ENCODE peak calls at places on chromosomes 4 and X, in nine cellular contexts. M is HCT116, X is A549, F is K562, J is GM12878, Y is Panc1, N is HL-60, A is SK-N-SH, D is HepG2. O is an unnamed sample.

GRCh38 chrX:65999029-65999562 is 40.8 kb downstream of the VSIG4 start:
- DNase-seq in M (no peak), X (no peak), F (no peak), J (no peak), Y (no peak), N (no peak), A (no peak), D (no peak), O (no peak)

GRCh38 chrX:68999351-68999750 is 165.9 kb downstream of the PJA1 start:
- DNase-seq in M (peak), X (no peak), F (no peak), J (no peak), Y (no peak), N (no peak), A (no peak), D (no peak), O (no peak)

GRCh38 chr4:152259866-152260265 is 276.0 kb downstream of the FBXW7 start:
- DNase-seq in M (no peak), X (no peak), F (no peak), J (no peak), Y (no peak), N (no peak), A (no peak), D (no peak), O (no peak)

GRCh38 chr4:55154933-55155332 is 29.5 kb upstream of the KDR start:
- DNase-seq in M (no peak), X (no peak), F (no peak), J (no peak), Y (no peak), N (no peak), A (no peak), D (no peak), O (no peak)

GRCh38 chrX:130170752-130171445 is 863 bp upstream of the RAB33A start:
- DNase-seq in M (no peak), X (peak), F (no peak), J (peak), Y (no peak), N (peak), A (peak), D (no peak), O (peak)

GRCh38 chr4:182881928-182882327 is 35.3 kb downstream of the DCTD start:
- DNase-seq in M (no peak), X (no peak), F (no peak), J (no peak), Y (no peak), N (no peak), A (peak), D (no peak), O (no peak)

GRCh38 chr4:103076777-103077347 is 301 bp upstream of the SLC9B2 start:
- DNase-seq in M (peak), X (no peak), F (no peak), J (no peak), Y (no peak), N (no peak), A (peak), D (no peak), O (peak)

GRCh38 chr4:47075241-47075640 is 43.9 kb downstream of the GABRB1 start:
- DNase-seq in M (no peak), X (no peak), F (no peak), J (no peak), Y (peak), N (no peak), A (no peak), D (no peak), O (no peak)

GRCh38 chr4:102196221-102196620 is 149.1 kb downstream of the SLC39A8 start:
- DNase-seq in M (no peak), X (no peak), F (no peak), J (no peak), Y (no peak), N (no peak), A (no peak), D (no peak), O (no peak)

GRCh38 chr4:8819421-8820177 is 52.0 kb downstream of the HMX1 start:
- DNase-seq in M (no peak), X (no peak), F (no peak), J (no peak), Y (no peak), N (no peak), A (peak), D (no peak), O (peak)

GRCh38 chr4:139642364-139642763 is 23.3 kb upstream of the MGST2 start:
- DNase-seq in M (no peak), X (no peak), F (no peak), J (no peak), Y (no peak), N (no peak), A (no peak), D (no peak), O (no peak)

GRCh38 chr4:8737601-8738279 is 133.9 kb downstream of the HMX1 start:
- DNase-seq in M (no peak), X (no peak), F (no peak), J (no peak), Y (no peak), N (no peak), A (peak), D (no peak), O (no peak)

GRCh38 chr4:3868146-3868840 is 102.1 kb downstream of the ADRA2C start:
- DNase-seq in M (no peak), X (no peak), F (no peak), J (no peak), Y (no peak), N (no peak), A (no peak), D (no peak), O (peak)
- TF ChIP-seq CTCF in M (no peak), X (no peak), F (no peak), J (no peak), Y (no peak), N (no peak), A (no peak), D (no peak), O (no peak)

DNA sequence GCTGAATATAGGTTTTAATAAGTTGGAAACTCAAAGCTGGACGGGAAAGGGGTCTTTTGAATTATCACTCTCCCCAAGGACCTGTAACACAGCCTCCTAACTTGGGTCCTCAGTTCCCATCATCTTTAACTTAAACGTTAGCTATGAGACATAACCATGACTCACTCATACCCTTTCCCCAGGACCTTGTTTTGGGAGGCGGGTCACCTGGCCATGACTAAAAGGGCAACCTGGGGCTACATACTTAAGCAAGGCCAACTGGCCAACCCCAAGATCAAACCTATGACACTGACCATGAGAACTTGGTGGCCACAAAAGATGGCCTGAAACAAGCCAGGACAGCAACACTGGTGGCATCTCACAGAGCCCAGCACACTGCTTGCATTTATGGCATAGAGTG is 89.0 kb downstream of the SH3KBP1 start:
- DNase-seq in M (no peak), X (no peak), F (no peak), J (no peak), Y (no peak), N (no peak), A (no peak), D (no peak), O (no peak)
- TF ChIP-seq REST in M (no peak), X (no peak), F (no peak), J (no peak), Y (no peak), N (no peak), A (no peak), D (no peak), O (no peak)

DNA sequence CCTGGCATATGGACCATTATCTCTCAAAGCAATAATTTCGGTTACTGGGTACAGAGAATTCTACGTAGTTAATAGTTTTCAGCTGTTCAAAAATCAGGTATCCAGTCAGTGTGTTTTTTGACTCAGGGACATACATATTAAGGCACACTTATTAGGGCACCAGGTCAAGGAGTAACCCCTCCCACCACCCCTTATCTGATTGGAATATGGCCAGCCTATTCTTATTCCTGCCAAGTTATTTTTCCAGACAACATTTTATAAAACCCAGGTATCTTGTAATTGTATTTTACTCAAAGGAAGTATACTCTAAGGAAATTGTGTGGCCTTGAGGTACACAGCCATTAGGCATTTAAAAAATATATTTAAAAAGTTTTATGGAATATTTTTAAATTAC is 4.3 kb downstream of the ZFX start:
- DNase-seq in M (no peak), X (no peak), F (no peak), J (no peak), Y (no peak), N (no peak), A (peak), D (no peak), O (no peak)
- H3K27ac ChIP-seq in M (no peak), X (peak), F (no peak), J (peak), Y (peak), N (no peak), A (peak), D (no peak), O (no peak)

GRCh38 chrX:154028502-154029184 is 8.9 kb upstream of the IRAK1 start:
- DNase-seq in M (no peak), X (no peak), F (no peak), J (no peak), Y (no peak), N (no peak), A (no peak), D (no peak), O (no peak)

GRCh38 chrX:154030715-154031305 is 11.1 kb upstream of the IRAK1 start:
- DNase-seq in M (no peak), X (no peak), F (no peak), J (no peak), Y (no peak), N (no peak), A (no peak), D (no peak), O (no peak)

GRCh38 chrX:154030266-154030665 is 10.6 kb upstream of the IRAK1 start:
- DNase-seq in M (no peak), X (no peak), F (no peak), J (no peak), Y (no peak), N (no peak), A (no peak), D (no peak), O (no peak)

GRCh38 chrX:154027003-154027402 is 7.3 kb upstream of the IRAK1 start:
- DNase-seq in M (no peak), X (no peak), F (no peak), J (no peak), Y (no peak), N (no peak), A (no peak), D (no peak), O (no peak)

DNA sequence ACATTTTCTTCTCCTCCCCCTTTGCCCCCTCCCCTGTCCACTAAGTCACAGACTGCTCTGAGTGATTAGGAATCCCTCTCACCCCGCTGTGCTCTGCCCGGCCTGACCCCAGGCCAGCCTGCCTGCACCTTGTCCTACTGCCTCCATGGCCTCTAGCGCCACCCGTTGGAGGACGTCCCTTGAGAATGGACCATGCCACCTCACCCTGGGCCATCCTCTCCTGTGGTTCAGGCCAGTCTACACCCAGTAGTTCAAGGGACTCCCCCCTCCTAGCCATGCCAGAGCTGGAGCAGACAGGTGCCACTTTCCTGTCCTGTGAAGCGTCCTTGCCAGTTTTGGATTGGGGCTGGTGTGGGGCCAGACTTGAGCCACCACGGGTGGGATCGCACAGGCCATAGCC is 9.7 kb upstream of the IRAK1 start:
- DNase-seq in M (no peak), X (no peak), F (peak), J (no peak), Y (no peak), N (no peak), A (no peak), D (no peak), O (no peak)
- TF ChIP-seq CTCF in M (peak), X (no peak), F (peak), J (no peak), Y (no peak), N (no peak), A (no peak), D (no peak), O (peak)

DNA sequence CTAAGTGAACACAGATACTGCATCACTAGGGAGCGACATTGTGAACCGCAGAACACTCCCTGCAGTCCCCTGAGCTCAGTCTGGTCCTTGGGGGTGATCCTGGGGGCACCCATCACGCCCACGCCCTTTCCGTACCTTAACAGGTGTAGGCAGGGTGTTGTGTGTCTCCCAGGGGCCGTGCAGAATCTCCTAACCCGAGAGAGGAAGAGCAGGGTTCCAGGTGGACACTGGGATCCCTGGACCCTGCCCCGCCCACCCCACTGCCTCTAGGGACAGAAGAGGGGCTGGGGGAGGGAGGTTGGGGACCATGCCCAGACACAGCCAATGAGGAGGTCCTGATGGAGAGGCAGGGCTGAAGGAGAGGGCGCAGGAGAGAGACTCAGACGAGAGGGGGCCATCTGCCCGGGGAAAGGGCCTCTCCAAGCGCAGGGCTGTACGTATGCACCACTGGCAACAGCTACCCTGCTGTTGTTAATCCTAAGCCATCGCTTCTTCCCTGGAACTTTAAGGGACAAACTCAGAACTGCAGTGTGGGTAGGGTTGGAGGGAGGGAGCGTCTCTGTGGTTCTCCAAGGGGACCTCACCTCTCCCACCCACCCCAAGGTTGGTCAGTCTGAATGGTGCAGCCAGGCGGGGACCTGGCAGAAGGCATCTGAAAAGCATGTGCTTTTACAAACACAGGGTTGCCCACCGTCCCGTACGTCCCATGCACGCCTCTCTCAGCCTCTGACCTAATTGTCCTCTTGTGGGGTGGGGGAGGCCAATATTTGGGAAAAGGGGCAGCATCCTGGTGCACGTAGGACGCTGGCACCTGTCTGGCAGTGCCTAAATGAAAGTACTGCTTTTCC is 2.4 kb downstream of the P2RY8 start:
- DNase-seq in M (no peak), X (no peak), F (no peak), J (no peak), Y (no peak), N (no peak), A (no peak), D (no peak), O (peak)
- TF ChIP-seq REST in M (no peak), X (no peak), F (no peak), J (no peak), Y (no peak), N (no peak), A (no peak), D (no peak), O (no peak)

DNA sequence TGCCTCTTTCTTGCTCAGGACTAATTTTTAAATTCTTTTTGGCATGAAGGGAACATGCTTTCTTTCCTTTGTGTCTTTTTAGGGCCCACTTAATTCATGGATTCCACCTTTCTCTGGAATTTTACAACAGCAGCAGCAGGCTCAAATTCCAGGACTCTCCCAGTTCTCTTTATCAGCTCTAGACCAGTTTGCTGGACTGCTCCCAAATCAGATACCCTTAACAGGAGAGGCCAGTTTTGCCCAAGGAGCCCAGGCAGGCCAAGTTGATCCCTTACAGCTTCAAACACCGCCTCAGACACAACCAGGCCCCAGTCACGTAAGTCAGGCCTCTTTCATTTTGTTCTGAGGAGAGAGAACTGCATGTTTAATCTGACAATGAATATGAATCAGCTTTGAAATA is 2.3 kb downstream of the ODAM start:
- DNase-seq in M (no peak), X (no peak), F (no peak), J (no peak), Y (no peak), N (no peak), A (no peak), D (peak), O (peak)
- H3K27ac ChIP-seq in M (no peak), X (no peak), F (no peak), J (no peak), Y (no peak), N (no peak), A (no peak), D (peak), O (no peak)

DNA sequence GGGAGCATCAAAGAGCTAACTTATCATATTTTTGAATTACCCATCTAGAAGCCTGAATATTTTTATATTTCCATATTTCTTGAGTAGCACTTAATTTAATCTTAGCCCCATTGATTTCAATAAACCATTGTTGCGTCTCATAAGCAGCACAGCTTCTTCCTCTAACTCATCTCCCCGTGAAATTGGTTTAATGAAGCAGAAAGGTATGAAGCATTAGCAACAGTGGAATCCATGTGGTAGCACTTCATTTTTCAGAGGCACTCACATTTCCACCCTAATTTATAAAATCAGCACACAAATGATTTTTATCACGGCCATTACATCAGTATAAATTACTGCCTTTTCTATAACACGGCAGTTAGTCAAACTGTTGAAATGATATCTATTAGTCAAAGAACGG is 205.9 kb downstream of the SOX3 start:
- DNase-seq in M (no peak), X (no peak), F (no peak), J (no peak), Y (no peak), N (no peak), A (no peak), D (no peak), O (no peak)
- TF ChIP-seq CTCF in M (no peak), X (no peak), F (no peak), J (no peak), Y (no peak), N (no peak), A (no peak), D (no peak), O (no peak)